ENCODE peak calls at places on chromosomes 16 and 17, in four cellular contexts. B is fibroblast of the aortic adventitia; Q is EL; H is activated effector memory CD4-positive, alpha-beta T cell treated with Interleukin-2 at 50 U/mL for 16 hours. Y is an unnamed sample.
A peak's percentile ranks its signal among the peaks of the same experiment; 100 is the strongest.

GRCh38 chr16:5215911-5216310 is 118.3 kb upstream of the EEF2KMT start:
- DNase-seq in B (no peak), Q (no peak), H (no peak), Y (no peak)

GRCh38 chr17:76911299-76912007 is 43.2 kb downstream of the MGAT5B start:
- DNase-seq in B (no peak), Q (no peak), H (no peak), Y (no peak)

GRCh38 chr16:14405611-14406537 is 224.2 kb downstream of the PARN start:
- DNase-seq in B (no peak), Q (peak; percentile 22), H (no peak), Y (no peak)

GRCh38 chr16:263944-264343 is 11.8 kb downstream of the RGS11 start:
- DNase-seq in B (no peak), Q (no peak), H (no peak), Y (no peak)

GRCh38 chr17:39150795-39151679 is at the start of gene PLXDC1:
- DNase-seq in B (no peak), Q (no peak), H (no peak), Y (no peak)

GRCh38 chr16:85992779-85993178 is 93.8 kb downstream of the IRF8 start:
- DNase-seq in B (no peak), Q (no peak), H (no peak), Y (no peak)

GRCh38 chr17:79010304-79010646 is 711 bp upstream of the CANT1 start:
- DNase-seq in B (no peak), Q (no peak), H (no peak), Y (no peak)

GRCh38 chr17:67390646-67391480 is 13.8 kb downstream of the PITPNC1 start:
- DNase-seq in B (peak; percentile 94), Q (peak; percentile 90), H (peak; percentile 51), Y (peak; percentile 99)

GRCh38 chr16:84996365-84996764 is 15.0 kb downstream of the ZDHHC7 start:
- DNase-seq in B (no peak), Q (no peak), H (no peak), Y (no peak)

GRCh38 chr17:4582101-4582501 is 2.2 kb upstream of the SMTNL2 start:
- DNase-seq in B (no peak), Q (no peak), H (no peak), Y (no peak)

GRCh38 chr16:27628216-27628945 is 78.4 kb downstream of the KATNIP start:
- DNase-seq in B (peak; percentile 16), Q (no peak), H (no peak), Y (no peak)

GRCh38 chr17:42025191-42025579 is 5.3 kb downstream of the NKIRAS2 start:
- DNase-seq in B (no peak), Q (no peak), H (no peak), Y (no peak)

GRCh38 chr16:66874079-66874775 is 6.1 kb upstream of the PDP2 start:
- DNase-seq in B (peak; percentile 65), Q (peak; percentile 45), H (no peak), Y (peak; percentile 49)

GRCh38 chr16:66486773-66487579 is 59.9 kb downstream of the BEAN1 start:
- DNase-seq in B (peak; percentile 95), Q (peak; percentile 60), H (no peak), Y (peak; percentile 83)

GRCh38 chr17:72120878-72121163 is at the start of gene SOX9:
- DNase-seq in B (peak; percentile 79), Q (peak; percentile 96), H (no peak), Y (peak; percentile 96)

GRCh38 chr17:17096438-17097178 is 54.4 kb downstream of the MPRIP start:
- DNase-seq in B (no peak), Q (peak; percentile 22), H (no peak), Y (peak; percentile 59)

Y was measured in IMR-90.